ENCODE peak calls at places on chromosomes 2 and 18, in six cellular contexts. U, R, P, B, Y and Z are unnamed samples.

GRCh38 chr18:6746386-6746960 is 17.0 kb downstream of the ARHGAP28 start:
- DNase-seq in U (peak; percentile 44), R (peak; percentile 51), P (no peak), B (no peak), Y (no peak), Z (no peak)

GRCh38 chr2:50392185-50392584 is 639.7 kb downstream of the NRXN1 start:
- DNase-seq in U (no peak), R (no peak), P (no peak), B (no peak), Y (no peak), Z (no peak)

GRCh38 chr2:162839419-162839818 is 852 bp upstream of the KCNH7 start:
- DNase-seq in U (no peak), R (no peak), P (no peak), B (peak; percentile 21), Y (no peak), Z (no peak)

GRCh38 chr18:47163241-47163640 is 12.9 kb downstream of the IER3IP1 start:
- DNase-seq in U (peak; percentile 85), R (peak; percentile 87), P (no peak), B (no peak), Y (peak; percentile 22), Z (no peak)

GRCh38 chr2:218291934-218292699 is at the start of gene TMBIM1:
- DNase-seq in U (peak; percentile 61), R (peak; percentile 58), P (no peak), B (peak; percentile 73), Y (peak; percentile 78), Z (peak; percentile 88)

GRCh38 chr2:199975297-199975895 is 20.0 kb downstream of the MAIP1 start:
- DNase-seq in U (peak; percentile 48), R (peak; percentile 69), P (no peak), B (no peak), Y (no peak), Z (peak; percentile 7)

GRCh38 chr2:203583696-203584095 is 48.6 kb upstream of the RAPH1 start:
- DNase-seq in U (peak; percentile 46), R (peak; percentile 76), P (no peak), B (no peak), Y (peak; percentile 9), Z (no peak)

GRCh38 chr2:70984228-70984575 is 5.8 kb downstream of the ANKRD53 start:
- DNase-seq in U (no peak), R (no peak), P (no peak), B (no peak), Y (no peak), Z (no peak)

GRCh38 chr2:15494877-15495276 is 66.3 kb downstream of the NBAS start:
- DNase-seq in U (peak; percentile 10), R (no peak), P (no peak), B (no peak), Y (no peak), Z (no peak)

GRCh38 chr2:121075006-121075545 is 209.9 kb downstream of the TFCP2L1 start:
- DNase-seq in U (peak; percentile 96), R (peak; percentile 93), P (peak; percentile 90), B (peak; percentile 65), Y (peak; percentile 95), Z (peak; percentile 95)

GRCh38 chr2:134360750-134361487 is 107.0 kb downstream of the MGAT5 start:
- DNase-seq in U (no peak), R (no peak), P (no peak), B (no peak), Y (no peak), Z (no peak)

GRCh38 chr2:24893934-24894333 is 26.1 kb downstream of the ADCY3 start:
- DNase-seq in U (peak; percentile 38), R (peak; percentile 83), P (no peak), B (no peak), Y (no peak), Z (no peak)

GRCh38 chr2:148273158-148273691 is 252.3 kb downstream of the MBD5 start:
- DNase-seq in U (no peak), R (peak; percentile 53), P (no peak), B (no peak), Y (no peak), Z (no peak)

GRCh38 chr2:174681983-174682577 is 82.2 kb downstream of the CHRNA1 start:
- DNase-seq in U (peak; percentile 20), R (no peak), P (no peak), B (peak; percentile 50), Y (peak; percentile 31), Z (no peak)

GRCh38 chr2:192124576-192124975 is 70.2 kb downstream of the TMEFF2 start:
- DNase-seq in U (peak; percentile 16), R (no peak), P (no peak), B (no peak), Y (no peak), Z (no peak)

GRCh38 chr2:121450301-121450700 is 80.4 kb upstream of the RNU4ATAC start:
- DNase-seq in U (no peak), R (no peak), P (no peak), B (no peak), Y (no peak), Z (no peak)

GRCh38 chr2:151114934-151115333 is 146.7 kb downstream of the RBM43 start:
- DNase-seq in U (peak; percentile 50), R (peak; percentile 5), P (no peak), B (no peak), Y (no peak), Z (no peak)

GRCh38 chr2:29455202-29455885 is 340.1 kb downstream of the CLIP4 start:
- DNase-seq in U (peak; percentile 32), R (no peak), P (no peak), B (no peak), Y (no peak), Z (no peak)